ENCODE peak calls at places on chromosomes 11 and 22, in seven cellular contexts. P, T, Q, G, L, H and A are unnamed samples.

GRCh38 chr11:62370743-62371440 is 33.6 kb downstream of the ASRGL1 start:
- DNase-seq in P (peak; percentile 33), T (no peak), Q (no peak), G (no peak), L (peak; percentile 70), H (no peak), A (peak; percentile 37)

GRCh38 chr11:1077033-1077416 is 2.4 kb downstream of the MUC2 start:
- DNase-seq in Q (no peak), T (no peak), P (no peak), G (no peak), H (no peak), L (no peak), A (no peak)

GRCh38 chr11:76627541-76628082 is 42.9 kb downstream of the LRRC32 start:
- DNase-seq in H (no peak), T (no peak), G (no peak), Q (no peak), P (no peak), L (no peak), A (no peak)

GRCh38 chr11:22342599-22343138 is 4.5 kb downstream of the SLC17A6 start:
- DNase-seq in T (no peak), H (no peak), G (no peak), P (no peak), L (no peak), Q (no peak), A (no peak)

GRCh38 chr11:10139656-10140055 is 154.4 kb downstream of the SBF2 start:
- DNase-seq in H (no peak), L (no peak), T (no peak), P (no peak), G (no peak), Q (peak; percentile 87), A (no peak)

GRCh38 chr22:27719535-27720227 is 81.9 kb downstream of the MN1 start:
- DNase-seq in L (peak; percentile 18), H (no peak), G (no peak), Q (peak; percentile 39), P (no peak), T (no peak), A (no peak)

GRCh38 chr22:37639771-37640590 is 512 bp downstream of the SH3BP1 start:
- DNase-seq in L (no peak), Q (peak; percentile 32), H (no peak), G (no peak), P (no peak), T (no peak), A (no peak)

GRCh38 chr11:87081358-87081757 is 43.6 kb downstream of the TMEM135 start:
- DNase-seq in H (no peak), L (no peak), Q (no peak), P (no peak), T (no peak), G (no peak), A (no peak)

GRCh38 chr11:123197711-123198110 is 2.7 kb upstream of the CLMP start:
- DNase-seq in P (no peak), L (no peak), Q (peak; percentile 97), H (no peak), G (no peak), T (no peak), A (no peak)

GRCh38 chr11:10878408-10879214 is 20.8 kb upstream of the ZBED5 start:
- DNase-seq in L (peak; percentile 51), Q (peak; percentile 77), P (no peak), H (peak; percentile 61), G (no peak), T (peak; percentile 58), A (peak; percentile 65)

DNA sequence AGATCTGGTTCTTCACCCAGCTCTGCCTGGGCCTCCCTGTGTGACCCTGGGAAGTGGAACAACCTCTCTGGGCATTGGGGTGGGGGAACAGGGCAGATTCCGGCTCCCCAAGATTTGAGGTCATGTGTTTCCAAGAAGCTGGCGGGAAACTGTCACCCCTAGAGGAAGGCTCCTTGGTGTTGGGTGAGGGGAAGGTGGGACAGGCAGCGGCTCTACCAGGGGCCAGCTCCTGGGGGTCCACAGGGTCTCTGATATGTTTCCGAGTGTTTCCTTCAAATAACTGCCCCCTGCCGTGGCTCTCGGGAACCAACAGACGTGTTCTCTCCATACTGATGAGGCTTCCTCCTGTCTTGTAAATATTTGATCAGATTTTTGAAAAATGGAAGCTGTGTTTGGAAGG is 78.5 kb downstream of the MPPED1 start:
- DNase-seq in Q (no peak), H (no peak), G (no peak), T (no peak), L (no peak), P (no peak), A (no peak)
- H3K9me3 ChIP-seq in Q (no peaks in the 10 kb centered on the region), H (no peaks in the 10 kb centered on the region), G (no peaks in the 10 kb centered on the region), T (no peaks in the 10 kb centered on the region), L (no peaks in the 10 kb centered on the region), P (no peaks in the 10 kb centered on the region), A (no peaks in the 10 kb centered on the region)

GRCh38 chr11:108221401-108221800 is 1.0 kb downstream of the NPAT start:
- DNase-seq in T (no peak), P (no peak), Q (peak; percentile 62), L (no peak), G (no peak), H (no peak), A (no peak)

GRCh38 chr11:108221981-108222685 is at the start of gene NPAT:
- DNase-seq in Q (no peak), L (no peak), H (no peak), G (no peak), P (peak; percentile 39), T (no peak), A (no peak)

GRCh38 chr11:108224366-108224765 is 1.5 kb downstream of the ATM start:
- DNase-seq in H (no peak), P (no peak), L (no peak), Q (no peak), G (no peak), T (no peak), A (no peak)

GRCh38 chr11:108223449-108224149 is 732 bp downstream of the ATM start:
- DNase-seq in P (no peak), H (no peak), T (no peak), Q (peak; percentile 53), L (no peak), G (no peak), A (peak; percentile 61)

GRCh38 chr11:108222686-108223448 is at the start of gene ATM:
- DNase-seq in P (peak; percentile 98), H (peak; percentile 98), Q (peak; percentile 100), G (peak; percentile 92), L (peak; percentile 99), T (peak; percentile 99), A (peak; percentile 99)
- H3K4me1 ChIP-seq in P (peaks cover 36% of the 10 kb centered on the region), H (peaks cover 6% of the 10 kb centered on the region), Q (peaks cover 35% of the 10 kb centered on the region), G (no peaks in the 10 kb centered on the region), L (peaks cover 13% of the 10 kb centered on the region), T (peaks cover 20% of the 10 kb centered on the region), A (peaks cover 57% of the 10 kb centered on the region)

GRCh38 chr11:113341388-113342165 is 27.2 kb downstream of the TTC12 start:
- DNase-seq in T (no peak), H (no peak), G (no peak), P (no peak), L (no peak), Q (no peak), A (no peak)
- H3K4me3 ChIP-seq in T (no peak overlapping the region), H (no peak overlapping the region), G (no peak overlapping the region), P (no peak overlapping the region), L (no peak overlapping the region), Q (no peak overlapping the region), A (no peak overlapping the region)

GRCh38 chr22:49182416-49182815 is 645.3 kb downstream of the BRD1 start:
- DNase-seq in L (no peak), H (no peak), Q (no peak), P (no peak), T (no peak), G (no peak), A (no peak)
- H3K9me3 ChIP-seq in L (no peaks in the 10 kb centered on the region), H (no peaks in the 10 kb centered on the region), Q (no peaks in the 10 kb centered on the region), P (no peaks in the 10 kb centered on the region), T (no peaks in the 10 kb centered on the region), G (peaks cover 39% of the 10 kb centered on the region), A (no peaks in the 10 kb centered on the region)

DNA sequence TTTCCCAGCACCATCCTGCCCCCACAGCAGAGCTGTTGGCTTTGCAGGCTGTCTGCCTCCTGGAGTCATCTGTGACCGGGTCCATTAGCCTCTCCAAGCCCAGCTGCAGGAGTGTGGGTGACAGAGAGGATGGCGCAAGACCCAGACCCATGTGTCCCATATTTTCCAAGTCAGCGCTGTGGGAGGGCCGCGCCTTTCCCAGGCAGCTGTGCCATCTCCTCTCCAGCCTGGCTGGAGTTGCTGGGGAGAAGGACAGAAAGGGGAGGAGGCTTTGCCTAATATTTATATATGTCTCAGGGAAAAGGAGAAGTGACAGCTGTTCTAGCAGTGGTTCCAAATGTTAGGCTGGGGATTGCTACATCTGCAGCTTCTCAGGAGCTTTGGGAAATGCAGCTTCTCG is 15.7 kb downstream of the DTX4 start:
- DNase-seq in H (no peak), P (no peak), L (peak; percentile 61), T (no peak), G (no peak), Q (peak; percentile 52), A (no peak)
- H3K4me1 ChIP-seq in H (peaks cover 13% of the 10 kb centered on the region), P (no peaks in the 10 kb centered on the region), L (peaks cover 78% of the 10 kb centered on the region), T (no peaks in the 10 kb centered on the region), G (peaks cover 3% of the 10 kb centered on the region), Q (no peaks in the 10 kb centered on the region), A (no peaks in the 10 kb centered on the region)

GRCh38 chr11:19715373-19715772 is 2.7 kb downstream of the NAV2 start:
- DNase-seq in H (no peak), L (no peak), P (no peak), G (no peak), T (no peak), Q (peak; percentile 96), A (no peak)
- H3K4me3 ChIP-seq in H (no peak overlapping the region), L (no peak overlapping the region), P (no peak overlapping the region), G (no peak overlapping the region), T (no peak overlapping the region), Q (peak overlapping the region; percentile 96), A (no peak overlapping the region)

GRCh38 chr11:73186886-73187285 is 31.2 kb upstream of the P2RY2 start:
- DNase-seq in P (no peak), Q (no peak), H (no peak), G (no peak), T (no peak), L (no peak), A (no peak)
- H3K9me3 ChIP-seq in P (no peaks in the 10 kb centered on the region), Q (no peaks in the 10 kb centered on the region), H (no peaks in the 10 kb centered on the region), G (no peaks in the 10 kb centered on the region), T (no peaks in the 10 kb centered on the region), L (no peaks in the 10 kb centered on the region), A (no peaks in the 10 kb centered on the region)

GRCh38 chr11:69249641-69250502 is 44.1 kb upstream of the MYEOV start:
- DNase-seq in L (no peak), T (no peak), H (no peak), P (no peak), G (no peak), Q (peak; percentile 25), A (no peak)

GRCh38 chr11:69252494-69252845 is 41.5 kb upstream of the MYEOV start:
- DNase-seq in L (no peak), H (no peak), T (no peak), Q (peak; percentile 6), G (no peak), P (no peak), A (no peak)

GRCh38 chr11:69250503-69251393 is 43.2 kb upstream of the MYEOV start:
- DNase-seq in P (no peak), G (no peak), L (no peak), H (no peak), Q (no peak), T (no peak), A (no peak)

GRCh38 chr11:69251639-69252493 is 42.1 kb upstream of the MYEOV start:
- DNase-seq in Q (no peak), G (no peak), H (no peak), L (no peak), P (no peak), T (no peak), A (no peak)

GRCh38 chr11:69253028-69253427 is 40.9 kb upstream of the MYEOV start:
- DNase-seq in G (no peak), L (no peak), Q (peak; percentile 72), H (peak; percentile 43), P (no peak), T (no peak), A (no peak)
- H3K4me1 ChIP-seq in G (peaks cover 9% of the 10 kb centered on the region), L (no peaks in the 10 kb centered on the region), Q (no peaks in the 10 kb centered on the region), H (no peaks in the 10 kb centered on the region), P (no peaks in the 10 kb centered on the region), T (peaks cover 3% of the 10 kb centered on the region), A (no peaks in the 10 kb centered on the region)